ENCODE peak calls at places on chromosomes 6 and 20, in seven cellular contexts. A, F, L, B, U, I and W are unnamed samples. For H3K4me1, the result is how much of the 10 kb centered on the place peaks cover.

GRCh38 chr6:110358536-110359148 is 493 bp upstream of the METTL24 start:
- DNase-seq in I (no peak), A (no peak), U (no peak), L (no peak), B (no peak), F (no peak), W (no peak)

GRCh38 chr6:10268111-10268510 is 146.8 kb downstream of the TFAP2A start:
- DNase-seq in A (no peak), F (peak), I (no peak), U (no peak), L (no peak), B (no peak), W (no peak)

GRCh38 chr6:135146160-135146920 is 34.8 kb upstream of the MYB start:
- DNase-seq in I (no peak), A (no peak), L (no peak), B (no peak), F (peak), U (no peak), W (no peak)

GRCh38 chr6:45991189-45991588 is 24.5 kb downstream of the CLIC5 start:
- DNase-seq in A (no peak), L (no peak), B (no peak), F (peak), I (no peak), U (no peak), W (no peak)

GRCh38 chr20:710762-711120 is 35.1 kb upstream of the SCRT2 start:
- DNase-seq in U (peak), I (no peak), F (peak), A (no peak), L (no peak), B (no peak), W (no peak)

GRCh38 chr20:50588034-50588736 is 78.0 kb downstream of the PTPN1 start:
- DNase-seq in B (peak), L (peak), A (peak), I (peak), F (peak), U (peak), W (peak)

GRCh38 chr6:80690611-80691090 is 584.2 kb downstream of the BCKDHB start:
- DNase-seq in B (no peak), A (no peak), U (no peak), F (no peak), I (no peak), L (no peak), W (no peak)

GRCh38 chr6:158910484-158911075 is 89.4 kb downstream of the RSPH3 start:
- DNase-seq in F (peak), L (no peak), U (no peak), B (no peak), I (no peak), A (no peak), W (no peak)

GRCh38 chr20:35344354-35344837 is 52.2 kb upstream of the FAM83C start:
- DNase-seq in A (peak), U (peak), B (no peak), I (no peak), L (peak), F (no peak), W (peak)

GRCh38 chr6:17842014-17842776 is 135.5 kb upstream of the NUP153 start:
- DNase-seq in A (no peak), I (no peak), L (no peak), F (no peak), B (no peak), U (no peak), W (no peak)

GRCh38 chr6:56850618-56851017 is 104.3 kb upstream of the BEND6 start:
- DNase-seq in A (no peak), I (no peak), U (no peak), L (no peak), B (no peak), F (no peak), W (no peak)

GRCh38 chr6:127732927-127733326 is 156.0 kb downstream of the C6orf58 start:
- DNase-seq in I (no peak), A (no peak), U (no peak), B (no peak), L (no peak), F (no peak), W (no peak)

GRCh38 chr6:145880361-145880760 is 65.8 kb upstream of the FBXO30 start:
- DNase-seq in B (no peak), A (no peak), L (no peak), F (no peak), I (no peak), U (no peak), W (no peak)

GRCh38 chr6:144578385-144579350 is 293.5 kb downstream of the UTRN start:
- DNase-seq in U (no peak), I (no peak), F (no peak), A (no peak), B (no peak), L (no peak), W (no peak)

GRCh38 chr6:96150431-96150830 is 134.7 kb downstream of the FUT9 start:
- DNase-seq in F (no peak), U (no peak), A (no peak), L (no peak), B (no peak), I (no peak), W (no peak)

GRCh38 chr6:144181639-144182038 is 31.3 kb downstream of the STX11 start:
- DNase-seq in L (no peak), I (no peak), U (no peak), F (no peak), B (no peak), A (no peak), W (no peak)

DNA sequence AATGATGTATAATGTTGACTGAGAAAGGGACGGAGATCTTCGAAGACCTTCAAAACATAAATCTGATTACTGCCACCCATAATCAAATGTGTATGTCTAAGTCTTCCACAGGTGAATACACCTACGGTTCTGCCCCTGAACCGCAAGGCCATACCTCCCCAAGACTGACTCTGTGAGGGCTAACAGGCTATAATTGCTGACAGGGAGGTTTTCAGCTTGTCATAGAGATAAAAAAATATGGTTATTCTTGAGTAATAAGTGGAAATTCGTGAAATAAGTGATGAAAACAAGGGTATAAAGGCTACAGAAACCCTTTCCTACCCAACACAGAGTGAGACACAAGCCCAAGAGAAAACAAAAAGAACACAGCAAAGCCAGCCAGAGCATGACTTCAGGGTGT is 188.9 kb downstream of the ATXN1 start:
- DNase-seq in F (no peak), B (no peak), I (no peak), L (no peak), A (no peak), U (no peak), W (no peak)
- TF ChIP-seq CTCF in F (no peak), B (no peak), I (no peak), L (no peak), A (no peak), U (no peak), W (no peak)

GRCh38 chr6:125019873-125020272 is 57.6 kb downstream of the RNF217 start:
- DNase-seq in L (no peak), U (no peak), F (peak), B (no peak), A (no peak), I (no peak), W (no peak)

GRCh38 chr6:125019281-125019680 is 57.0 kb downstream of the RNF217 start:
- DNase-seq in F (no peak), L (no peak), U (no peak), B (no peak), A (no peak), I (no peak), W (no peak)

GRCh38 chr6:125018136-125018535 is 55.9 kb downstream of the RNF217 start:
- DNase-seq in I (no peak), L (no peak), A (no peak), U (no peak), F (no peak), B (no peak), W (no peak)

GRCh38 chr6:125022391-125022989 is 60.3 kb downstream of the RNF217 start:
- DNase-seq in A (no peak), I (no peak), U (no peak), F (no peak), B (no peak), L (no peak), W (no peak)

GRCh38 chr6:125020385-125020784 is 58.1 kb downstream of the RNF217 start:
- DNase-seq in I (no peak), A (no peak), L (no peak), B (no peak), F (peak), U (no peak), W (no peak)
- H3K4me3 ChIP-seq in I (no peak), A (no peak), L (no peak), B (no peak), F (peak), U (no peak), W (no peak)

GRCh38 chr20:17646901-17647301 is 35.1 kb downstream of the RRBP1 start:
- DNase-seq in U (peak), F (no peak), B (no peak), I (no peak), L (no peak), A (no peak), W (no peak)

GRCh38 chr20:17644451-17644850 is 37.6 kb downstream of the RRBP1 start:
- DNase-seq in U (peak), I (no peak), F (no peak), A (no peak), B (no peak), L (no peak), W (no peak)

GRCh38 chr20:17645010-17645409 is 37.0 kb downstream of the RRBP1 start:
- DNase-seq in L (no peak), I (no peak), A (no peak), U (peak), F (no peak), B (no peak), W (no peak)

GRCh38 chr20:17646209-17646717 is 35.8 kb downstream of the RRBP1 start:
- DNase-seq in L (peak), A (no peak), B (no peak), U (peak), I (no peak), F (no peak), W (no peak)

GRCh38 chr20:17645546-17646208 is 36.4 kb downstream of the RRBP1 start:
- DNase-seq in L (peak), I (no peak), B (no peak), F (no peak), A (no peak), U (peak), W (no peak)
- H3K4me1 ChIP-seq in L (under half), I (under half), B (under half), F (under half), A (half or more), U (under half), W (under half)

GRCh38 chr20:16573011-16573965 is at the start of gene KIF16B:
- DNase-seq in L (peak), I (peak), A (peak), B (peak), F (peak), U (peak), W (peak)
- TF ChIP-seq CTCF in L (no peak), I (peak), A (no peak), B (no peak), F (peak), U (peak), W (peak)

GRCh38 chr20:63572071-63572787 is 1.8 kb downstream of the HELZ2 start:
- DNase-seq in F (no peak), I (no peak), L (no peak), B (no peak), A (no peak), U (no peak), W (no peak)

GRCh38 chr20:63574829-63575720 is 1.0 kb upstream of the HELZ2 start:
- DNase-seq in U (no peak), L (no peak), I (no peak), A (no peak), F (no peak), B (no peak), W (no peak)

GRCh38 chr20:63574156-63574828 is at the start of gene HELZ2:
- DNase-seq in F (peak), A (peak), I (peak), B (peak), U (peak), L (peak), W (peak)

GRCh38 chr20:63572788-63573738 is 976 bp downstream of the HELZ2 start:
- DNase-seq in U (no peak), L (peak), B (no peak), A (no peak), I (no peak), F (peak), W (no peak)

DNA sequence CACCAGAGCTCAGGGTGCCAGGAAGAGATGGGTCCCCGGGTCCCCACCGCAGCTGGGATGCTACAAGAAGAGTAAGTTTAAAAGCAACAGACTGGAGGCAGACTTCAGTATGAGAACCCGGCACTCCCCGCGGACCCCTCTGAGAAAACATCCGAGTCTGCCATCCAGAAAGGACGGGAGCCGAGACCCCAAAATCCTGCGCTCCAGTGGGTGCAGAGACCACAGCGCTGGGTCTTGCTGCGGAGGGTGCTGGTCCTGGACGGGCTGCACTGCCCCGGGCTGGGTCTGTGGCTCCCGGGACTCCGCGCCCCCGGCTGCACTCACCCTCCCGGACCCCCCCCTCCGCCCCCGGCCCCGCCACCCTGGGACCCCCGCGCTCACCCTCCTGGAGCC is 304 bp downstream of the HELZ2 start:
- DNase-seq in A (no peak), F (no peak), L (no peak), B (no peak), I (no peak), U (no peak), W (no peak)
- H3K4me3 ChIP-seq in A (peak), F (peak), L (peak), B (peak), I (peak), U (peak), W (peak)

DNA sequence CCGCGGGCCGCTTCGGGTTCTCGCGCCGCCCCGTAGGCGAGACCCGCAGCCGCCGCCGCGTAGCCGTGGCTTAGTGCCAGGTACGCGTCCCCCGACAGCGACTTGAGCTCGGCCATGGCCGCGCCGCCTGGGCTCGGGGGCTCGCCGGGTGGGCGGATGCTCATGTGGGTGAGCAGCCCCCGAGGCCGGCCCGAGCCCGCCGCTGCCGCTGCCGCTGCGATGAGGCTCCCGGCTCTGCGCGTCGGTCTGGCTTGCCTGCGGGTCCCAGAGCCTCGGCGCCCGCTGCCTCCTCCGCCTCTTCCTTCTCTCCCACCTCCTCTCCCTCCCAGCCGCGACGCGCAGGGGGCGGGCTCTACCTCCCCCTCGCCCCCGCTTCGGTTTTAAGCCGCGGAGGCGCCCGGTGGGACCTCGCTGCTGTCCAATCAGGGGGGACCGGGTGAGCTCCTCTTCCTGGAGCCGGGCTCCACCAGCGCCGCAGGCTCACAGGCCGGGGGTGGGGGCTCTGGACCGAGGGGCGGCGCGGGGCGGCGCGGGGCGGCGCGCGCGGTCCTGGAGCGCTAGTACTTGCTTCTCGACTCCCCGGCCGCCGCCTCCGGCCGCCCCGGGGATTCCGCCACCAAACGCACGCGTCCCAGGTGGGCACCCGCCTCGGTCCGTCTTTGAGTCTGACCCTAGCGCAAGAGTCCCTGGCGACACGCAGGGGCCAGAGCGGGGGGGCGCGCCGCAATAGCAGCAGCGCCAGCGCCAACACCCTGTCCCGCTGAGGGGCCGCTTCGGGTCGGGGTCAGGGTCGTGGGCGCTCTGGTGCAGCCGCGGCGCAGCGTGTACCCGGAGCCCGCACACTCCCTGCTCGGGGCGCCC is at the start of gene BHLHE23:
- DNase-seq in F (peak), L (no peak), I (no peak), A (no peak), U (no peak), B (no peak), W (no peak)
- H3K4me1 ChIP-seq in F (half or more), L (under half), I (under half), A (under half), U (under half), B (under half), W (under half)

GRCh38 chr6:29976588-29977424 is 34.5 kb downstream of the HLA-A start:
- DNase-seq in L (peak), B (peak), A (peak), F (peak), I (peak), U (peak), W (peak)
- TF ChIP-seq CTCF in L (peak), B (peak), A (no peak), F (peak), I (peak), U (peak), W (peak)

GRCh38 chr6:24936641-24937317 is 1.0 kb upstream of the RIPOR2 start:
- DNase-seq in A (no peak), L (no peak), U (no peak), F (no peak), B (no peak), I (no peak), W (no peak)
- H3K4me3 ChIP-seq in A (no peak), L (no peak), U (no peak), F (no peak), B (no peak), I (no peak), W (no peak)

DNA sequence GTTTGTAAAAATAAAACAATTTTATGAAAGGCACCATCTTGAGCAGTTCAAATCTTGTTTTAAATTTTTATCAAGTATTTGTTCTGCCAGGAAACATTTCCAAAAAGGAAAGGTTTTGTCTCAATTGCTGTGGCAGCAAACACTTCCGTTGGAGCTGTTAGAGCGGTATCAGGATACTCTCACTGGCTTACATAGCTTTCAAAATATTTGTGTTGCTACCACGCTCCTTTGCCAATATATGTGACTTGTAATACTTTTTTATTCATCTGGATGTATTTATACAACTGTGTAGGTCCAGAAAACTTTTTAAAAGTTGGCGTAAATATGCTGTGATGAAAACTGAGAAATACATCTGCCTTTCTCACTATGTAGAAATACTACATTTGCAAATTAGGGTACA is 37.8 kb upstream of the NHSL1 start:
- DNase-seq in L (no peak), F (no peak), A (no peak), U (no peak), I (no peak), B (no peak), W (no peak)
- H3K4me1 ChIP-seq in L (under half), F (under half), A (half or more), U (under half), I (under half), B (under half), W (under half)